ENCODE peak calls at places on chromosome 22, in nine cellular contexts. One of them, this sample, is unnamed.

GRCh38 chr22:49081261-49081666 is 746.4 kb downstream of the BRD1 start:
- DNase-seq in kidney epithelial cell: no peak
- DNase-seq in activated B cell treated with CpG ODN at 0.5 μM for 24 hours: no peak
- DNase-seq in GM10248: no peak
- DNase-seq in neural progenitor cell: no peak
- DNase-seq in kidney: peak
- DNase-seq in uterus: no peak
- DNase-seq in fibroblast of pulmonary artery: no peak
- DNase-seq in bronchial epithelial cell: no peak
- DNase-seq in this sample: no peak

GRCh38 chr22:48702573-48703264 is 1125.0 kb downstream of the BRD1 start:
- DNase-seq in fibroblast of pulmonary artery: no peak
- DNase-seq in uterus: no peak
- DNase-seq in activated B cell treated with CpG ODN at 0.5 μM for 24 hours: no peak
- DNase-seq in neural progenitor cell: peak
- DNase-seq in GM10248: no peak
- DNase-seq in kidney: peak
- DNase-seq in kidney epithelial cell: no peak
- DNase-seq in bronchial epithelial cell: no peak
- DNase-seq in this sample: no peak

GRCh38 chr22:50473088-50473487 is 1.7 kb downstream of the SBF1 start:
- DNase-seq in bronchial epithelial cell: peak
- DNase-seq in kidney epithelial cell: no peak
- DNase-seq in neural progenitor cell: peak
- DNase-seq in kidney: peak
- DNase-seq in uterus: no peak
- DNase-seq in GM10248: no peak
- DNase-seq in fibroblast of pulmonary artery: no peak
- DNase-seq in activated B cell treated with CpG ODN at 0.5 μM for 24 hours: no peak
- DNase-seq in this sample: peak

GRCh38 chr22:39332441-39333064 is 13.1 kb upstream of the RPL3 start:
- DNase-seq in fibroblast of pulmonary artery: no peak
- DNase-seq in uterus: no peak
- DNase-seq in kidney epithelial cell: no peak
- DNase-seq in GM10248: no peak
- DNase-seq in kidney: no peak
- DNase-seq in neural progenitor cell: no peak
- DNase-seq in bronchial epithelial cell: no peak
- DNase-seq in activated B cell treated with CpG ODN at 0.5 μM for 24 hours: no peak
- DNase-seq in this sample: no peak

GRCh38 chr22:24325105-24325757 is 54.6 kb downstream of the SPECC1L start:
- DNase-seq in neural progenitor cell: peak
- DNase-seq in GM10248: peak
- DNase-seq in activated B cell treated with CpG ODN at 0.5 μM for 24 hours: no peak
- DNase-seq in bronchial epithelial cell: peak
- DNase-seq in uterus: no peak
- DNase-seq in kidney epithelial cell: peak
- DNase-seq in kidney: no peak
- DNase-seq in fibroblast of pulmonary artery: peak
- DNase-seq in this sample: peak

GRCh38 chr22:22803285-22803853 is 84.2 kb upstream of the IGLL5 start:
- DNase-seq in neural progenitor cell: no peak
- DNase-seq in activated B cell treated with CpG ODN at 0.5 μM for 24 hours: no peak
- DNase-seq in kidney: no peak
- DNase-seq in kidney epithelial cell: no peak
- DNase-seq in bronchial epithelial cell: no peak
- DNase-seq in fibroblast of pulmonary artery: no peak
- DNase-seq in GM10248: no peak
- DNase-seq in uterus: no peak
- DNase-seq in this sample: no peak

GRCh38 chr22:27809226-27809625 is 7.7 kb upstream of the MN1 start:
- DNase-seq in uterus: no peak
- DNase-seq in GM10248: no peak
- DNase-seq in neural progenitor cell: no peak
- DNase-seq in bronchial epithelial cell: no peak
- DNase-seq in fibroblast of pulmonary artery: no peak
- DNase-seq in kidney: peak
- DNase-seq in kidney epithelial cell: no peak
- DNase-seq in activated B cell treated with CpG ODN at 0.5 μM for 24 hours: no peak
- DNase-seq in this sample: no peak

GRCh38 chr22:32661296-32661695 is 140.2 kb upstream of the TIMP3 start:
- DNase-seq in GM10248: no peak
- DNase-seq in neural progenitor cell: no peak
- DNase-seq in uterus: peak
- DNase-seq in kidney: peak
- DNase-seq in bronchial epithelial cell: peak
- DNase-seq in fibroblast of pulmonary artery: peak
- DNase-seq in kidney epithelial cell: peak
- DNase-seq in activated B cell treated with CpG ODN at 0.5 μM for 24 hours: no peak
- DNase-seq in this sample: no peak

GRCh38 chr22:50569041-50569459 is 6.3 kb upstream of the SYCE3 start:
- DNase-seq in activated B cell treated with CpG ODN at 0.5 μM for 24 hours: no peak
- DNase-seq in bronchial epithelial cell: no peak
- DNase-seq in kidney: peak
- DNase-seq in uterus: no peak
- DNase-seq in kidney epithelial cell: no peak
- DNase-seq in fibroblast of pulmonary artery: no peak
- DNase-seq in GM10248: no peak
- DNase-seq in neural progenitor cell: no peak
- DNase-seq in this sample: no peak

GRCh38 chr22:39253427-39254070 is 8.8 kb upstream of the PDGFB start:
- DNase-seq in activated B cell treated with CpG ODN at 0.5 μM for 24 hours: no peak
- DNase-seq in bronchial epithelial cell: peak
- DNase-seq in kidney epithelial cell: peak
- DNase-seq in fibroblast of pulmonary artery: peak
- DNase-seq in neural progenitor cell: no peak
- DNase-seq in GM10248: peak
- DNase-seq in kidney: peak
- DNase-seq in uterus: peak
- DNase-seq in this sample: peak

GRCh38 chr22:41106122-41106968 is 14.0 kb downstream of the EP300 start:
- DNase-seq in neural progenitor cell: no peak
- DNase-seq in kidney epithelial cell: no peak
- DNase-seq in kidney: no peak
- DNase-seq in bronchial epithelial cell: no peak
- DNase-seq in GM10248: no peak
- DNase-seq in fibroblast of pulmonary artery: peak
- DNase-seq in activated B cell treated with CpG ODN at 0.5 μM for 24 hours: no peak
- DNase-seq in uterus: peak
- DNase-seq in this sample: peak

GRCh38 chr22:46732041-46732379 is 6.0 kb downstream of the CERK start:
- DNase-seq in activated B cell treated with CpG ODN at 0.5 μM for 24 hours: no peak
- DNase-seq in GM10248: no peak
- DNase-seq in bronchial epithelial cell: no peak
- DNase-seq in kidney epithelial cell: no peak
- DNase-seq in neural progenitor cell: no peak
- DNase-seq in kidney: peak
- DNase-seq in uterus: no peak
- DNase-seq in fibroblast of pulmonary artery: no peak
- DNase-seq in this sample: no peak
- TF ChIP-seq CTCF in activated B cell treated with CpG ODN at 0.5 μM for 24 hours: no peak
- TF ChIP-seq CTCF in GM10248: no peak
- TF ChIP-seq CTCF in bronchial epithelial cell: no peak
- TF ChIP-seq CTCF in kidney epithelial cell: no peak
- TF ChIP-seq CTCF in neural progenitor cell: no peak
- TF ChIP-seq CTCF in kidney: no peak
- TF ChIP-seq CTCF in uterus: no peak
- TF ChIP-seq CTCF in fibroblast of pulmonary artery: no peak
- TF ChIP-seq CTCF in this sample: no peak

GRCh38 chr22:46262449-46263207 is 515 bp downstream of the PKDREJ start:
- DNase-seq in fibroblast of pulmonary artery: peak
- DNase-seq in kidney: peak
- DNase-seq in bronchial epithelial cell: peak
- DNase-seq in activated B cell treated with CpG ODN at 0.5 μM for 24 hours: no peak
- DNase-seq in kidney epithelial cell: no peak
- DNase-seq in GM10248: no peak
- DNase-seq in uterus: peak
- DNase-seq in neural progenitor cell: peak
- DNase-seq in this sample: peak
- TF ChIP-seq CTCF in fibroblast of pulmonary artery: peak
- TF ChIP-seq CTCF in kidney: peak
- TF ChIP-seq CTCF in bronchial epithelial cell: peak
- TF ChIP-seq CTCF in activated B cell treated with CpG ODN at 0.5 μM for 24 hours: no peak
- TF ChIP-seq CTCF in kidney epithelial cell: peak
- TF ChIP-seq CTCF in GM10248: no peak
- TF ChIP-seq CTCF in uterus: no peak
- TF ChIP-seq CTCF in neural progenitor cell: peak
- TF ChIP-seq CTCF in this sample: peak

GRCh38 chr22:20549232-20549841 is 41.9 kb downstream of the MED15 start:
- DNase-seq in neural progenitor cell: no peak
- DNase-seq in fibroblast of pulmonary artery: peak
- DNase-seq in GM10248: no peak
- DNase-seq in kidney epithelial cell: no peak
- DNase-seq in activated B cell treated with CpG ODN at 0.5 μM for 24 hours: no peak
- DNase-seq in uterus: peak
- DNase-seq in bronchial epithelial cell: no peak
- DNase-seq in kidney: no peak
- DNase-seq in this sample: peak
- TF ChIP-seq CTCF in neural progenitor cell: no peak
- TF ChIP-seq CTCF in fibroblast of pulmonary artery: no peak
- TF ChIP-seq CTCF in GM10248: no peak
- TF ChIP-seq CTCF in kidney epithelial cell: no peak
- TF ChIP-seq CTCF in activated B cell treated with CpG ODN at 0.5 μM for 24 hours: no peak
- TF ChIP-seq CTCF in uterus: no peak
- TF ChIP-seq CTCF in bronchial epithelial cell: no peak
- TF ChIP-seq CTCF in kidney: no peak
- TF ChIP-seq CTCF in this sample: no peak

GRCh38 chr22:37634505-37635002 is 4.9 kb upstream of the SH3BP1 start:
- DNase-seq in activated B cell treated with CpG ODN at 0.5 μM for 24 hours: no peak
- DNase-seq in GM10248: no peak
- DNase-seq in kidney: no peak
- DNase-seq in uterus: no peak
- DNase-seq in fibroblast of pulmonary artery: no peak
- DNase-seq in bronchial epithelial cell: no peak
- DNase-seq in kidney epithelial cell: no peak
- DNase-seq in neural progenitor cell: no peak
- DNase-seq in this sample: peak
- TF ChIP-seq CTCF in activated B cell treated with CpG ODN at 0.5 μM for 24 hours: no peak
- TF ChIP-seq CTCF in GM10248: no peak
- TF ChIP-seq CTCF in kidney: no peak
- TF ChIP-seq CTCF in uterus: no peak
- TF ChIP-seq CTCF in fibroblast of pulmonary artery: peak
- TF ChIP-seq CTCF in bronchial epithelial cell: peak
- TF ChIP-seq CTCF in kidney epithelial cell: peak
- TF ChIP-seq CTCF in neural progenitor cell: no peak
- TF ChIP-seq CTCF in this sample: peak

GRCh38 chr22:28978863-28979799 is 82.5 kb downstream of the C22orf31 start:
- DNase-seq in kidney: no peak
- DNase-seq in kidney epithelial cell: no peak
- DNase-seq in bronchial epithelial cell: no peak
- DNase-seq in neural progenitor cell: no peak
- DNase-seq in uterus: no peak
- DNase-seq in GM10248: no peak
- DNase-seq in activated B cell treated with CpG ODN at 0.5 μM for 24 hours: no peak
- DNase-seq in fibroblast of pulmonary artery: no peak
- DNase-seq in this sample: no peak

GRCh38 chr22:28977050-28977449 is 84.6 kb downstream of the C22orf31 start:
- DNase-seq in GM10248: no peak
- DNase-seq in bronchial epithelial cell: no peak
- DNase-seq in fibroblast of pulmonary artery: peak
- DNase-seq in kidney epithelial cell: no peak
- DNase-seq in uterus: no peak
- DNase-seq in activated B cell treated with CpG ODN at 0.5 μM for 24 hours: no peak
- DNase-seq in kidney: no peak
- DNase-seq in neural progenitor cell: peak
- DNase-seq in this sample: no peak

GRCh38 chr22:28978158-28978557 is 83.5 kb downstream of the C22orf31 start:
- DNase-seq in activated B cell treated with CpG ODN at 0.5 μM for 24 hours: no peak
- DNase-seq in kidney epithelial cell: no peak
- DNase-seq in neural progenitor cell: no peak
- DNase-seq in kidney: no peak
- DNase-seq in GM10248: no peak
- DNase-seq in uterus: peak
- DNase-seq in fibroblast of pulmonary artery: peak
- DNase-seq in bronchial epithelial cell: peak
- DNase-seq in this sample: peak

GRCh38 chr22:28976588-28976987 is 85.0 kb downstream of the C22orf31 start:
- DNase-seq in kidney: no peak
- DNase-seq in neural progenitor cell: no peak
- DNase-seq in kidney epithelial cell: peak
- DNase-seq in activated B cell treated with CpG ODN at 0.5 μM for 24 hours: no peak
- DNase-seq in fibroblast of pulmonary artery: peak
- DNase-seq in uterus: no peak
- DNase-seq in GM10248: no peak
- DNase-seq in bronchial epithelial cell: peak
- DNase-seq in this sample: no peak

GRCh38 chr22:28977481-28977971 is 84.1 kb downstream of the C22orf31 start:
- DNase-seq in fibroblast of pulmonary artery: peak
- DNase-seq in bronchial epithelial cell: peak
- DNase-seq in neural progenitor cell: no peak
- DNase-seq in activated B cell treated with CpG ODN at 0.5 μM for 24 hours: no peak
- DNase-seq in GM10248: no peak
- DNase-seq in kidney epithelial cell: no peak
- DNase-seq in uterus: no peak
- DNase-seq in kidney: no peak
- DNase-seq in this sample: no peak
- TF ChIP-seq CTCF in fibroblast of pulmonary artery: peak
- TF ChIP-seq CTCF in bronchial epithelial cell: no peak
- TF ChIP-seq CTCF in neural progenitor cell: no peak
- TF ChIP-seq CTCF in activated B cell treated with CpG ODN at 0.5 μM for 24 hours: no peak
- TF ChIP-seq CTCF in GM10248: no peak
- TF ChIP-seq CTCF in kidney epithelial cell: peak
- TF ChIP-seq CTCF in uterus: no peak
- TF ChIP-seq CTCF in kidney: no peak
- TF ChIP-seq CTCF in this sample: no peak

GRCh38 chr22:17009640-17010291 is 1.7 kb upstream of the GAB4 start:
- DNase-seq in neural progenitor cell: no peak
- DNase-seq in kidney epithelial cell: no peak
- DNase-seq in uterus: no peak
- DNase-seq in kidney: no peak
- DNase-seq in bronchial epithelial cell: no peak
- DNase-seq in fibroblast of pulmonary artery: no peak
- DNase-seq in GM10248: no peak
- DNase-seq in activated B cell treated with CpG ODN at 0.5 μM for 24 hours: no peak
- DNase-seq in this sample: no peak
- TF ChIP-seq CTCF in neural progenitor cell: peak
- TF ChIP-seq CTCF in kidney epithelial cell: no peak
- TF ChIP-seq CTCF in uterus: no peak
- TF ChIP-seq CTCF in kidney: no peak
- TF ChIP-seq CTCF in bronchial epithelial cell: no peak
- TF ChIP-seq CTCF in fibroblast of pulmonary artery: no peak
- TF ChIP-seq CTCF in GM10248: peak
- TF ChIP-seq CTCF in activated B cell treated with CpG ODN at 0.5 μM for 24 hours: no peak
- TF ChIP-seq CTCF in this sample: no peak

This sample was measured in activated CD8-positive, alpha-beta T cell treated with anti-CD3 and anti-CD28 coated beads for 36 hours.